ENCODE peak calls at places on chromosomes 5 and 9, in nine cellular contexts. One of them, this sample, is unnamed.

GRCh38 chr5:169534311-169534880 is 49.2 kb upstream of the SPDL1 start:
- DNase-seq in hepatocyte: no peak
- DNase-seq in GM23248: peak
- DNase-seq in HCT116: no peak
- DNase-seq in SK-N-SH: no peak
- DNase-seq in OCI-LY7: no peak
- DNase-seq in MM.1S: no peak
- DNase-seq in PC-3: no peak
- DNase-seq in GM23338: no peak
- DNase-seq in this sample: no peak

GRCh38 chr9:14221558-14221957 is 92.4 kb downstream of the NFIB start:
- DNase-seq in SK-N-SH: no peak
- DNase-seq in GM23338: no peak
- DNase-seq in hepatocyte: no peak
- DNase-seq in GM23248: peak
- DNase-seq in HCT116: peak
- DNase-seq in MM.1S: no peak
- DNase-seq in OCI-LY7: no peak
- DNase-seq in PC-3: peak
- DNase-seq in this sample: no peak

GRCh38 chr5:82493217-82493616 is 215.1 kb upstream of the RPS23 start:
- DNase-seq in OCI-LY7: no peak
- DNase-seq in MM.1S: no peak
- DNase-seq in SK-N-SH: no peak
- DNase-seq in hepatocyte: peak
- DNase-seq in HCT116: no peak
- DNase-seq in GM23248: no peak
- DNase-seq in PC-3: peak
- DNase-seq in GM23338: no peak
- DNase-seq in this sample: no peak

GRCh38 chr5:33439905-33440481 is 772 bp upstream of the TARS1 start:
- DNase-seq in hepatocyte: no peak
- DNase-seq in OCI-LY7: no peak
- DNase-seq in PC-3: peak
- DNase-seq in MM.1S: no peak
- DNase-seq in GM23338: no peak
- DNase-seq in GM23248: peak
- DNase-seq in SK-N-SH: no peak
- DNase-seq in HCT116: no peak
- DNase-seq in this sample: no peak

GRCh38 chr9:94084314-94084713 is at the start of gene PTPDC1:
- DNase-seq in OCI-LY7: no peak
- DNase-seq in GM23338: peak
- DNase-seq in MM.1S: no peak
- DNase-seq in GM23248: peak
- DNase-seq in PC-3: no peak
- DNase-seq in HCT116: peak
- DNase-seq in hepatocyte: peak
- DNase-seq in SK-N-SH: peak
- DNase-seq in this sample: peak

GRCh38 chr9:1273859-1274258 is 223.7 kb downstream of the DMRT2 start:
- DNase-seq in GM23338: peak
- DNase-seq in hepatocyte: no peak
- DNase-seq in HCT116: no peak
- DNase-seq in SK-N-SH: no peak
- DNase-seq in GM23248: peak
- DNase-seq in PC-3: peak
- DNase-seq in OCI-LY7: no peak
- DNase-seq in MM.1S: no peak
- DNase-seq in this sample: no peak

GRCh38 chr5:157025093-157025698 is 33.7 kb downstream of the HAVCR1 start:
- DNase-seq in OCI-LY7: peak
- DNase-seq in MM.1S: no peak
- DNase-seq in SK-N-SH: no peak
- DNase-seq in GM23338: no peak
- DNase-seq in PC-3: no peak
- DNase-seq in GM23248: no peak
- DNase-seq in HCT116: no peak
- DNase-seq in hepatocyte: no peak
- DNase-seq in this sample: no peak

GRCh38 chr5:134004626-134005414 is at the start of gene VDAC1:
- DNase-seq in GM23338: peak
- DNase-seq in HCT116: peak
- DNase-seq in MM.1S: peak
- DNase-seq in OCI-LY7: peak
- DNase-seq in SK-N-SH: peak
- DNase-seq in hepatocyte: peak
- DNase-seq in GM23248: peak
- DNase-seq in PC-3: peak
- DNase-seq in this sample: peak

GRCh38 chr5:78843436-78843835 is 141.7 kb downstream of the ARSB start:
- DNase-seq in HCT116: no peak
- DNase-seq in GM23338: no peak
- DNase-seq in OCI-LY7: no peak
- DNase-seq in GM23248: no peak
- DNase-seq in hepatocyte: no peak
- DNase-seq in SK-N-SH: no peak
- DNase-seq in MM.1S: no peak
- DNase-seq in PC-3: no peak
- DNase-seq in this sample: no peak

GRCh38 chr9:133572821-133573361 is 36.3 kb downstream of the FAM163B start:
- DNase-seq in HCT116: no peak
- DNase-seq in GM23248: peak
- DNase-seq in PC-3: no peak
- DNase-seq in GM23338: no peak
- DNase-seq in MM.1S: no peak
- DNase-seq in OCI-LY7: no peak
- DNase-seq in hepatocyte: peak
- DNase-seq in SK-N-SH: peak
- DNase-seq in this sample: no peak

GRCh38 chr5:87410941-87411340 is 1.8 kb downstream of the CCNH start:
- DNase-seq in GM23248: peak
- DNase-seq in hepatocyte: no peak
- DNase-seq in MM.1S: no peak
- DNase-seq in SK-N-SH: no peak
- DNase-seq in GM23338: no peak
- DNase-seq in HCT116: no peak
- DNase-seq in OCI-LY7: no peak
- DNase-seq in PC-3: peak
- DNase-seq in this sample: no peak

GRCh38 chr9:75890541-75891276 is at the start of gene PCSK5:
- DNase-seq in GM23338: peak
- DNase-seq in HCT116: peak
- DNase-seq in OCI-LY7: peak
- DNase-seq in GM23248: peak
- DNase-seq in SK-N-SH: peak
- DNase-seq in MM.1S: peak
- DNase-seq in hepatocyte: peak
- DNase-seq in PC-3: peak
- DNase-seq in this sample: peak

GRCh38 chr5:26321278-26321677 is 717.1 kb downstream of the CDH9 start:
- DNase-seq in HCT116: no peak
- DNase-seq in hepatocyte: no peak
- DNase-seq in GM23338: no peak
- DNase-seq in PC-3: no peak
- DNase-seq in MM.1S: no peak
- DNase-seq in SK-N-SH: no peak
- DNase-seq in OCI-LY7: no peak
- DNase-seq in GM23248: no peak
- DNase-seq in this sample: no peak

GRCh38 chr5:26329562-26330189 is 708.7 kb downstream of the CDH9 start:
- DNase-seq in GM23248: peak
- DNase-seq in HCT116: no peak
- DNase-seq in SK-N-SH: peak
- DNase-seq in GM23338: peak
- DNase-seq in PC-3: peak
- DNase-seq in MM.1S: peak
- DNase-seq in OCI-LY7: no peak
- DNase-seq in hepatocyte: peak
- DNase-seq in this sample: peak

GRCh38 chr5:26326153-26326759 is 712.1 kb downstream of the CDH9 start:
- DNase-seq in PC-3: no peak
- DNase-seq in MM.1S: no peak
- DNase-seq in GM23248: no peak
- DNase-seq in SK-N-SH: no peak
- DNase-seq in OCI-LY7: no peak
- DNase-seq in hepatocyte: no peak
- DNase-seq in GM23338: no peak
- DNase-seq in HCT116: no peak
- DNase-seq in this sample: no peak

DNA sequence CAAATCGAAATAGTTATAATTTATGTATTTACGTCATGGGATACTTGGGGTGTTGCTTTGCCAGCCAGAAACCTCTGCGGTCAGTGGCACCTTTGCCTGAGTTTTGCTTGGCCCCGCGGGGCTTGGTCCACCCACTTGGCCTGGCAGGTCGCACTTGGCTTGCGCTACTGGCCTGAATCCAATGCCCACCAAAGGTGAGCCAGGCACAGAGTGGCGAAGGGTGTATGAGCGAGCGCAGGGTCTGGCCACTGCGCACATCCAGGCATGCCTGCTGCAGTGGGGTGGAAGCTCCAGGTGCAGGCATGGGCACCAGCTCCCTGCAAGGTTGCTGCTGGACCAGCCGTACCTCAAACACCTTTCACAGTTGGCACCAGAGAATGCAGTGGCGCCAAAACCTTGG is 714.6 kb downstream of the CDH9 start:
- DNase-seq in OCI-LY7: no peak
- DNase-seq in PC-3: no peak
- DNase-seq in SK-N-SH: no peak
- DNase-seq in hepatocyte: no peak
- DNase-seq in GM23248: no peak
- DNase-seq in GM23338: no peak
- DNase-seq in MM.1S: no peak
- DNase-seq in HCT116: no peak
- DNase-seq in this sample: no peak
- TF ChIP-seq EZH2phosphoT487 in OCI-LY7: no peak
- TF ChIP-seq EZH2phosphoT487 in PC-3: no peak
- TF ChIP-seq EZH2phosphoT487 in SK-N-SH: no peak
- TF ChIP-seq EZH2phosphoT487 in hepatocyte: no peak
- TF ChIP-seq EZH2phosphoT487 in GM23248: no peak
- TF ChIP-seq EZH2phosphoT487 in GM23338: no peak
- TF ChIP-seq EZH2phosphoT487 in MM.1S: no peak
- TF ChIP-seq EZH2phosphoT487 in HCT116: no peak
- TF ChIP-seq EZH2phosphoT487 in this sample: no peak

GRCh38 chr9:137062384-137062783 is 8.0 kb downstream of the SAPCD2 start:
- DNase-seq in hepatocyte: no peak
- DNase-seq in PC-3: no peak
- DNase-seq in GM23338: no peak
- DNase-seq in HCT116: no peak
- DNase-seq in SK-N-SH: no peak
- DNase-seq in GM23248: no peak
- DNase-seq in MM.1S: no peak
- DNase-seq in OCI-LY7: no peak
- DNase-seq in this sample: no peak

GRCh38 chr9:137064880-137065164 is 5.5 kb downstream of the SAPCD2 start:
- DNase-seq in SK-N-SH: no peak
- DNase-seq in HCT116: no peak
- DNase-seq in PC-3: no peak
- DNase-seq in hepatocyte: no peak
- DNase-seq in GM23338: no peak
- DNase-seq in GM23248: no peak
- DNase-seq in MM.1S: no peak
- DNase-seq in OCI-LY7: no peak
- DNase-seq in this sample: no peak

GRCh38 chr9:137064027-137064879 is 6.1 kb downstream of the SAPCD2 start:
- DNase-seq in GM23248: peak
- DNase-seq in MM.1S: peak
- DNase-seq in GM23338: peak
- DNase-seq in OCI-LY7: peak
- DNase-seq in HCT116: no peak
- DNase-seq in hepatocyte: peak
- DNase-seq in PC-3: peak
- DNase-seq in SK-N-SH: peak
- DNase-seq in this sample: peak

GRCh38 chr9:137065336-137065967 is 4.9 kb downstream of the SAPCD2 start:
- DNase-seq in HCT116: no peak
- DNase-seq in GM23338: no peak
- DNase-seq in PC-3: no peak
- DNase-seq in hepatocyte: no peak
- DNase-seq in OCI-LY7: no peak
- DNase-seq in GM23248: no peak
- DNase-seq in MM.1S: no peak
- DNase-seq in SK-N-SH: no peak
- DNase-seq in this sample: no peak

DNA sequence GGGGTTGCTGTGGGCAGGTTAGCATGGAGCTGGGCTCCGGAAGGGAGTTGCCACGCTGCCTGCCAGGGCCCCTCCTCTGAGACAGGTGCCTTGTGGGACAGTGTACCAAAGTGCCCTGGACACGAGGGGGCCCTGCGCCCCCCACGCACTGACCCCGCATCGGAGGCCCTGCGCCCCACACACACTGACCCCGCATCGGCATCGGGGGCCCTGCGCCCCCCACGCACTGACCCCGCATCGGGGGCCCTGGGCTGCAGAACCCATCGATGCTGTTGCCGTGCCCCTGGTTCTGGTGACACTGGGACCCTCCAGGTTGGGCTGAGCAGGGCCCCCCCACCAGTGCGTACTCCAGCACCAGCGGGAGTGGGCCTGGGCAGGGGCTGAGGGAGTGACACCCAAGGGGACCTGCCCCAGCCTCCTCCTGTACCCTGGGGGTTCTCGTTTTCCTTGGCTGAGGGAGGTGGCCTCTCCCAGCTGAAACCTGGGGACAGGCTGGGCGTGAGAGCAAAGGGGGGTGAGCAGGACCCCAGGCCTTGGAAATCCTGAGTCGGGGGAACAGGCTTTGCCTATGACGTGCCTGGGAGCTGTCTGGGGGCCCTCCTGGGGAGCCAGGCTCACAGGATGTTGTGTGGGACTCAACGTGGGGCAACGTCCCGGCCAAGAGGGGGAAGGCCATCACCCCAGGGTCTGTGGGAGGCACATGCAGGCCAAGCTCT is 6.9 kb downstream of the SAPCD2 start:
- DNase-seq in GM23248: no peak
- DNase-seq in SK-N-SH: no peak
- DNase-seq in hepatocyte: no peak
- DNase-seq in MM.1S: no peak
- DNase-seq in OCI-LY7: no peak
- DNase-seq in PC-3: no peak
- DNase-seq in GM23338: no peak
- DNase-seq in HCT116: no peak
- DNase-seq in this sample: no peak
- H3K4me3 ChIP-seq in GM23248: no peak
- H3K4me3 ChIP-seq in SK-N-SH: no peak
- H3K4me3 ChIP-seq in hepatocyte: no peak
- H3K4me3 ChIP-seq in MM.1S: no peak
- H3K4me3 ChIP-seq in OCI-LY7: no peak
- H3K4me3 ChIP-seq in PC-3: no peak
- H3K4me3 ChIP-seq in GM23338: no peak
- H3K4me3 ChIP-seq in HCT116: no peak
- H3K4me3 ChIP-seq in this sample: no peak

GRCh38 chr5:135578685-135579341 is at the start of gene CXCL14:
- DNase-seq in HCT116: no peak
- DNase-seq in GM23338: peak
- DNase-seq in MM.1S: no peak
- DNase-seq in PC-3: no peak
- DNase-seq in GM23248: peak
- DNase-seq in SK-N-SH: no peak
- DNase-seq in hepatocyte: peak
- DNase-seq in OCI-LY7: no peak
- DNase-seq in this sample: peak
- TF ChIP-seq EZH2phosphoT487 in HCT116: no peak
- TF ChIP-seq EZH2phosphoT487 in GM23338: peak
- TF ChIP-seq EZH2phosphoT487 in MM.1S: no peak
- TF ChIP-seq EZH2phosphoT487 in PC-3: no peak
- TF ChIP-seq EZH2phosphoT487 in GM23248: no peak
- TF ChIP-seq EZH2phosphoT487 in SK-N-SH: no peak
- TF ChIP-seq EZH2phosphoT487 in hepatocyte: no peak
- TF ChIP-seq EZH2phosphoT487 in OCI-LY7: no peak
- TF ChIP-seq EZH2phosphoT487 in this sample: peak

GRCh38 chr5:116454417-116454927 is 120.2 kb downstream of the SEMA6A start:
- DNase-seq in SK-N-SH: peak
- DNase-seq in PC-3: no peak
- DNase-seq in MM.1S: peak
- DNase-seq in OCI-LY7: no peak
- DNase-seq in HCT116: no peak
- DNase-seq in GM23248: peak
- DNase-seq in GM23338: no peak
- DNase-seq in hepatocyte: peak
- DNase-seq in this sample: peak
- H3K4me3 ChIP-seq in SK-N-SH: peak
- H3K4me3 ChIP-seq in PC-3: no peak
- H3K4me3 ChIP-seq in MM.1S: no peak
- H3K4me3 ChIP-seq in OCI-LY7: no peak
- H3K4me3 ChIP-seq in HCT116: no peak
- H3K4me3 ChIP-seq in GM23248: peak
- H3K4me3 ChIP-seq in GM23338: no peak
- H3K4me3 ChIP-seq in hepatocyte: no peak
- H3K4me3 ChIP-seq in this sample: no peak

This sample was measured in neural progenitor cell.